ENCODE peak calls at places on chromosomes 4 and X, in eight cellular contexts. C is NCI-H1105; A is choroid plexus epithelial cell; R is epithelial cell of prostate; N is fibroblast of mammary gland; K is NCI-H526 treated with DMSO at 0.1 percent for 48 hours; F is globus pallidus; M is activated T-cell treated with anti-CD3 and anti-CD28 coated beads, Interleukin-2, amount 50 U/mL, for 4 hours. I is an unnamed sample.

GRCh38 chr4:2362286-2363055 is 56.0 kb downstream of the ZFYVE28 start:
- DNase-seq in K (no peak), R (no peak), M (no peak), A (no peak), F (no peak), N (no peak), C (no peak), I (no peak)

GRCh38 chr4:185512516-185512915 is 22.8 kb downstream of the PDLIM3 start:
- DNase-seq in M (no peak), F (no peak), N (peak), A (peak), C (no peak), K (no peak), R (no peak), I (no peak)

GRCh38 chr4:2320746-2321145 is 58.8 kb upstream of the MXD4 start:
- DNase-seq in F (no peak), K (no peak), M (no peak), N (no peak), C (no peak), R (no peak), A (no peak), I (no peak)

GRCh38 chr4:169802871-169803270 is 45.1 kb upstream of the HPF1 start:
- DNase-seq in F (no peak), R (no peak), M (no peak), A (no peak), C (no peak), K (no peak), N (no peak), I (no peak)

GRCh38 chr4:127856485-127857447 is 23.9 kb upstream of the PLK4 start:
- DNase-seq in A (peak), K (no peak), N (peak), R (peak), C (no peak), M (no peak), F (no peak), I (no peak)

GRCh38 chr4:156830356-156830755 is 141.2 kb downstream of the PDGFC start:
- DNase-seq in R (no peak), N (peak), A (peak), M (no peak), C (no peak), K (no peak), F (no peak), I (no peak)

GRCh38 chrX:130173190-130173895 is 1.6 kb downstream of the RAB33A start:
- DNase-seq in F (peak), N (peak), R (no peak), K (no peak), C (no peak), A (peak), M (no peak), I (no peak)

GRCh38 chr4:82484987-82485783 is 54.8 kb downstream of the ENOPH1 start:
- DNase-seq in A (peak), K (no peak), N (no peak), F (no peak), M (no peak), R (no peak), C (no peak), I (no peak)

GRCh38 chr4:70269674-70270073 is 27.3 kb downstream of the CSN3 start:
- DNase-seq in N (peak), M (no peak), C (no peak), R (no peak), F (no peak), K (peak), A (peak), I (no peak)

GRCh38 chrX:66638591-66639500 is at the start of gene EDA2R:
- DNase-seq in K (no peak), R (peak), A (peak), C (no peak), M (peak), N (peak), F (peak), I (peak)

GRCh38 chr4:47469951-47470350 is 6.4 kb upstream of the COMMD8 start:
- DNase-seq in F (no peak), N (no peak), K (no peak), R (no peak), A (peak), M (no peak), C (no peak), I (no peak)

GRCh38 chr4:86261634-86262033 is 98.2 kb downstream of the MAPK10 start:
- DNase-seq in M (no peak), N (no peak), R (no peak), F (no peak), A (peak), C (no peak), K (no peak), I (no peak)

GRCh38 chrX:107207089-107207488 is 678 bp downstream of the DNAAF6 start:
- DNase-seq in F (no peak), N (no peak), K (no peak), R (no peak), C (no peak), A (no peak), M (no peak), I (no peak)

GRCh38 chr4:41360911-41361830 is 104.4 kb downstream of the UCHL1 start:
- DNase-seq in M (no peak), C (no peak), N (peak), F (peak), R (no peak), K (no peak), A (peak), I (no peak)

GRCh38 chr4:1427010-1427409 is 20.8 kb upstream of the NKX1-1 start:
- DNase-seq in C (no peak), M (no peak), K (no peak), R (no peak), N (no peak), A (no peak), F (no peak), I (no peak)

GRCh38 chr4:159206427-159206871 is 103.6 kb downstream of the RAPGEF2 start:
- DNase-seq in F (no peak), C (no peak), A (peak), K (no peak), N (no peak), M (no peak), R (no peak), I (no peak)

GRCh38 chr4:121943941-121944340 is 7.9 kb downstream of the TRPC3 start:
- DNase-seq in M (no peak), C (no peak), N (no peak), A (no peak), R (no peak), F (no peak), K (no peak), I (no peak)

GRCh38 chrX:111090458-111090857 is 5.5 kb upstream of the PAK3 start:
- DNase-seq in A (no peak), N (no peak), C (no peak), K (no peak), R (no peak), F (no peak), M (no peak), I (no peak)

GRCh38 chrX:30935985-30936384 is 46.9 kb upstream of the TAB3 start:
- DNase-seq in N (peak), A (peak), F (peak), M (no peak), R (no peak), K (no peak), C (no peak), I (peak)

GRCh38 chr4:70624226-70624793 is 4.2 kb upstream of the ENAM start:
- DNase-seq in R (no peak), M (no peak), C (no peak), F (no peak), K (no peak), A (no peak), N (no peak), I (no peak)

GRCh38 chr4:122876456-122876855 is 45.9 kb downstream of the NUDT6 start:
- DNase-seq in A (peak), F (no peak), N (no peak), C (no peak), M (no peak), R (no peak), K (no peak), I (no peak)

GRCh38 chr4:41882622-41883347 is 52.4 kb upstream of the TMEM33 start:
- DNase-seq in N (peak), C (peak), R (no peak), K (peak), F (peak), A (peak), M (peak), I (no peak)

GRCh38 chr4:1510931-1511330 is 104.7 kb upstream of the NKX1-1 start:
- DNase-seq in F (no peak), K (no peak), C (no peak), R (no peak), N (no peak), A (no peak), M (no peak), I (no peak)

GRCh38 chr4:116024954-116025708 is 911.7 kb upstream of the NDST4 start:
- DNase-seq in R (no peak), N (no peak), C (no peak), A (no peak), F (no peak), K (no peak), M (no peak), I (no peak)

GRCh38 chrX:17375361-17375630 is 296 bp downstream of the NHS start:
- DNase-seq in M (no peak), K (no peak), A (no peak), F (no peak), R (no peak), N (no peak), C (no peak), I (no peak)

GRCh38 chrX:68749426-68749825 is 79.4 kb upstream of the EFNB1 start:
- DNase-seq in F (no peak), A (no peak), M (no peak), K (no peak), R (no peak), C (no peak), N (no peak), I (no peak)

GRCh38 chrX:133179500-133179899 is 38.7 kb downstream of the TFDP3 start:
- DNase-seq in R (no peak), A (no peak), M (no peak), C (no peak), F (no peak), N (no peak), K (no peak), I (no peak)

GRCh38 chr4:14552119-14552518 is 450.2 kb upstream of the CPEB2 start:
- DNase-seq in C (no peak), R (no peak), M (no peak), N (no peak), A (no peak), K (no peak), F (no peak), I (no peak)

GRCh38 chr4:87575408-87575807 is 32.9 kb upstream of the DSPP start:
- DNase-seq in N (no peak), F (no peak), A (no peak), M (no peak), C (no peak), K (no peak), R (no peak), I (no peak)

GRCh38 chrX:352181-352580 is 33.6 kb upstream of the GTPBP6 start:
- DNase-seq in F (no peak), R (no peak), N (no peak), M (no peak), A (no peak), C (no peak), K (no peak), I (no peak)

I was measured in SHP77 treated with DMSO at 0.1 percent for 48 hours.